ENCODE peak calls at places on chromosomes 4 and X, in five cellular contexts. P is activated naive CD4-positive, alpha-beta T cell treated with anti-CD3 and anti-CD28 coated beads, Interleukin-2, amount 10 ng/mL, durations not matched to agents 7 days and 5 days; Z is BE2C; L is GM23338; W is HS-27A. H is an unnamed sample.

GRCh38 chr4:112951362-112951962 is 98.0 kb upstream of the ANK2 start:
- DNase-seq in P (no peak), Z (no peak), L (peak; percentile 63), W (no peak), H (no peak)

GRCh38 chr4:2785613-2786012 is 7.3 kb upstream of the SH3BP2 start:
- DNase-seq in P (peak; percentile 62), Z (no peak), L (no peak), W (no peak), H (no peak)

GRCh38 chr4:113327513-113327912 is 278.1 kb downstream of the ANK2 start:
- DNase-seq in P (no peak), Z (no peak), L (no peak), W (no peak), H (no peak)

GRCh38 chrX:103063191-103063845 is 653 bp downstream of the BEX1 start:
- DNase-seq in P (no peak), Z (peak; percentile 61), L (peak; percentile 60), W (no peak), H (peak; percentile 68)

GRCh38 chr4:182495111-182495510 is 251.9 kb downstream of the TENM3 start:
- DNase-seq in P (no peak), Z (no peak), L (no peak), W (no peak), H (no peak)

GRCh38 chr4:82705169-82705568 is 93.4 kb downstream of the SCD5 start:
- DNase-seq in P (no peak), Z (no peak), L (no peak), W (no peak), H (no peak)

GRCh38 chr4:111136438-111136837 is 513.6 kb upstream of the PITX2 start:
- DNase-seq in P (no peak), Z (peak; percentile 29), L (peak; percentile 48), W (peak; percentile 26), H (no peak)

GRCh38 chrX:41730101-41730500 is 6.1 kb downstream of the GPR82 start:
- DNase-seq in P (no peak), Z (no peak), L (no peak), W (no peak), H (no peak)

GRCh38 chr4:165505991-165506779 is 127.4 kb downstream of the CPE start:
- DNase-seq in P (no peak), Z (no peak), L (no peak), W (no peak), H (no peak)

GRCh38 chr4:41218703-41219102 is 4.4 kb upstream of the APBB2 start:
- DNase-seq in P (no peak), Z (no peak), L (no peak), W (no peak), H (no peak)

GRCh38 chr4:136277741-136278140 is 1254.6 kb downstream of the PCDH18 start:
- DNase-seq in P (no peak), Z (no peak), L (no peak), W (no peak), H (no peak)

GRCh38 chr4:21879187-21879586 is 69.4 kb downstream of the KCNIP4 start:
- DNase-seq in P (no peak), Z (peak; percentile 33), L (peak; percentile 66), W (no peak), H (peak; percentile 51)

GRCh38 chrX:2819345-2820130 is 9.2 kb upstream of the GYG2 start:
- DNase-seq in P (no peak), Z (no peak), L (no peak), W (no peak), H (peak; percentile 16)

GRCh38 chrX:18899796-18900380 is 84.0 kb downstream of the PHKA2 start:
- DNase-seq in P (no peak), Z (peak; percentile 31), L (peak; percentile 35), W (no peak), H (peak; percentile 82)

GRCh38 chrX:72685810-72686465 is 28.2 kb downstream of the PHKA1 start:
- DNase-seq in P (no peak), Z (no peak), L (no peak), W (no peak), H (no peak)

GRCh38 chrX:133921764-133922389 is 63.5 kb downstream of the GPC3 start:
- DNase-seq in P (peak; percentile 47), Z (peak; percentile 71), L (peak; percentile 82), W (no peak), H (peak; percentile 40)

GRCh38 chr4:23368081-23368697 is 521.7 kb downstream of the PPARGC1A start:
- DNase-seq in P (no peak), Z (peak; percentile 15), L (peak; percentile 84), W (no peak), H (peak; percentile 78)

GRCh38 chr4:85807247-85807915 is 332.4 kb downstream of the ARHGAP24 start:
- DNase-seq in P (no peak), Z (no peak), L (no peak), W (peak; percentile 92), H (no peak)

GRCh38 chr4:19382993-19383392 is 868.7 kb upstream of the SLIT2 start:
- DNase-seq in P (no peak), Z (no peak), L (no peak), W (no peak), H (no peak)

GRCh38 chrX:47273011-47273730 is 40.4 kb downstream of the USP11 start:
- DNase-seq in P (no peak), Z (no peak), L (no peak), W (no peak), H (no peak)

GRCh38 chr4:17535906-17536305 is 20.9 kb downstream of the CLRN2 start:
- DNase-seq in P (no peak), Z (peak; percentile 29), L (no peak), W (no peak), H (no peak)

GRCh38 chr4:8272472-8273428 is 3.2 kb downstream of the HTRA3 start:
- DNase-seq in P (no peak), Z (no peak), L (no peak), W (no peak), H (no peak)

GRCh38 chr4:75545526-75545925 is 10.3 kb upstream of the ODAPH start:
- DNase-seq in P (no peak), Z (no peak), L (no peak), W (no peak), H (peak; percentile 22)

GRCh38 chr4:2060578-2061207 is 1.6 kb downstream of the NAT8L start:
- DNase-seq in P (no peak), Z (peak; percentile 15), L (peak; percentile 84), W (no peak), H (no peak)

GRCh38 chr4:43399726-43400125 is 507.2 kb downstream of the GRXCR1 start:
- DNase-seq in P (no peak), Z (no peak), L (no peak), W (no peak), H (no peak)

GRCh38 chrX:68043713-68044438 is 389.4 kb downstream of the OPHN1 start:
- DNase-seq in P (no peak), Z (no peak), L (no peak), W (no peak), H (no peak)

GRCh38 chr4:121150486-121150885 is 13.6 kb downstream of the TNIP3 start:
- DNase-seq in P (no peak), Z (no peak), L (no peak), W (no peak), H (no peak)

GRCh38 chr4:3727847-3728469 is 38.2 kb upstream of the ADRA2C start:
- DNase-seq in P (no peak), Z (no peak), L (no peak), W (no peak), H (no peak)

GRCh38 chrX:48934581-48935331 is 15.9 kb upstream of the PIM2 start:
- DNase-seq in P (peak; percentile 54), Z (no peak), L (no peak), W (no peak), H (no peak)

GRCh38 chr4:89316931-89317366 is 9.3 kb upstream of the GPRIN3 start:
- DNase-seq in P (peak; percentile 23), Z (no peak), L (no peak), W (no peak), H (no peak)

GRCh38 chr4:65592089-65592488 is 78.2 kb downstream of the EPHA5 start:
- DNase-seq in P (no peak), Z (no peak), L (peak; percentile 50), W (no peak), H (no peak)

GRCh38 chrX:38864165-38864564 is 62.9 kb downstream of the MID1IP1 start:
- DNase-seq in P (no peak), Z (no peak), L (no peak), W (no peak), H (no peak)

GRCh38 chr4:56311299-56311975 is 75.9 kb downstream of the AASDH start:
- DNase-seq in P (no peak), Z (no peak), L (no peak), W (no peak), H (no peak)

GRCh38 chr4:85883180-85883579 is 408.2 kb downstream of the ARHGAP24 start:
- DNase-seq in P (no peak), Z (no peak), L (no peak), W (no peak), H (no peak)

H was measured in WERI-Rb-1.